ENCODE peak calls at places on chromosomes 5 and 9, in five cellular contexts. One of them, this sample, is unnamed.

GRCh38 chr5:41517909-41518308 is 7.5 kb upstream of the PLCXD3 start:
- DNase-seq in HepG2: no peak
- DNase-seq in K562: no peak
- DNase-seq in SK-N-SH: no peak
- DNase-seq in IMR-90: peak
- DNase-seq in this sample: no peak

GRCh38 chr9:122444366-122444765 is 33.4 kb downstream of the OR1J1 start:
- DNase-seq in K562: no peak
- DNase-seq in HepG2: no peak
- DNase-seq in IMR-90: peak
- DNase-seq in SK-N-SH: no peak
- DNase-seq in this sample: no peak

GRCh38 chr9:92664394-92665152 is 5.4 kb downstream of the IPPK start:
- DNase-seq in SK-N-SH: no peak
- DNase-seq in HepG2: no peak
- DNase-seq in IMR-90: peak
- DNase-seq in K562: no peak
- DNase-seq in this sample: no peak

GRCh38 chr5:135437796-135438560 is 9.2 kb downstream of the DCANP1 start:
- DNase-seq in HepG2: peak
- DNase-seq in IMR-90: peak
- DNase-seq in SK-N-SH: no peak
- DNase-seq in K562: peak
- DNase-seq in this sample: no peak

GRCh38 chr5:140303987-140304386 is 1.1 kb upstream of the PFDN1 start:
- DNase-seq in SK-N-SH: no peak
- DNase-seq in HepG2: no peak
- DNase-seq in IMR-90: no peak
- DNase-seq in K562: no peak
- DNase-seq in this sample: no peak

GRCh38 chr9:115636596-115636995 is 517.0 kb upstream of the PAPPA start:
- DNase-seq in SK-N-SH: no peak
- DNase-seq in HepG2: no peak
- DNase-seq in IMR-90: no peak
- DNase-seq in K562: no peak
- DNase-seq in this sample: no peak

GRCh38 chr5:138438724-138439536 is at the start of gene REEP2:
- DNase-seq in SK-N-SH: peak
- DNase-seq in K562: peak
- DNase-seq in IMR-90: peak
- DNase-seq in HepG2: no peak
- DNase-seq in this sample: peak

GRCh38 chr5:105506692-105507277 is 1944.2 kb upstream of the NUDT12 start:
- DNase-seq in K562: no peak
- DNase-seq in HepG2: peak
- DNase-seq in SK-N-SH: no peak
- DNase-seq in IMR-90: peak
- DNase-seq in this sample: peak

GRCh38 chr9:19049872-19050636 is 827 bp downstream of the RRAGA start:
- DNase-seq in HepG2: no peak
- DNase-seq in SK-N-SH: peak
- DNase-seq in K562: peak
- DNase-seq in IMR-90: peak
- DNase-seq in this sample: no peak

GRCh38 chr5:54676466-54676865 is 158.9 kb downstream of the SNX18 start:
- DNase-seq in IMR-90: peak
- DNase-seq in K562: no peak
- DNase-seq in SK-N-SH: no peak
- DNase-seq in HepG2: no peak
- DNase-seq in this sample: no peak

GRCh38 chr5:76084496-76085285 is 1.5 kb downstream of the SV2C start:
- DNase-seq in SK-N-SH: peak
- DNase-seq in IMR-90: no peak
- DNase-seq in HepG2: no peak
- DNase-seq in K562: peak
- DNase-seq in this sample: no peak

GRCh38 chr5:160751297-160751696 is 100.7 kb downstream of the ATP10B start:
- DNase-seq in HepG2: no peak
- DNase-seq in IMR-90: no peak
- DNase-seq in K562: no peak
- DNase-seq in SK-N-SH: no peak
- DNase-seq in this sample: no peak

GRCh38 chr5:160250226-160250625 is 20.9 kb downstream of the FABP6 start:
- DNase-seq in SK-N-SH: peak
- DNase-seq in HepG2: no peak
- DNase-seq in K562: no peak
- DNase-seq in IMR-90: no peak
- DNase-seq in this sample: no peak

GRCh38 chr9:111603041-111603440 is 3.6 kb upstream of the PTGR1 start:
- DNase-seq in HepG2: no peak
- DNase-seq in IMR-90: no peak
- DNase-seq in K562: no peak
- DNase-seq in SK-N-SH: no peak
- DNase-seq in this sample: no peak

GRCh38 chr5:112420111-112420864 is 1.2 kb upstream of the EPB41L4A start:
- DNase-seq in K562: peak
- DNase-seq in IMR-90: peak
- DNase-seq in SK-N-SH: peak
- DNase-seq in HepG2: peak
- DNase-seq in this sample: peak

GRCh38 chr5:98989723-98990122 is 60.9 kb upstream of the CHD1 start:
- DNase-seq in SK-N-SH: no peak
- DNase-seq in K562: no peak
- DNase-seq in IMR-90: no peak
- DNase-seq in HepG2: no peak
- DNase-seq in this sample: no peak

GRCh38 chr5:93874080-93874479 is 132.7 kb upstream of the POU5F2 start:
- DNase-seq in K562: no peak
- DNase-seq in SK-N-SH: no peak
- DNase-seq in HepG2: no peak
- DNase-seq in IMR-90: peak
- DNase-seq in this sample: no peak

GRCh38 chr5:31113101-31113500 is 80.4 kb upstream of the CDH6 start:
- DNase-seq in HepG2: no peak
- DNase-seq in IMR-90: peak
- DNase-seq in SK-N-SH: no peak
- DNase-seq in K562: no peak
- DNase-seq in this sample: no peak

GRCh38 chr9:125889122-125889523 is 141.9 kb downstream of the PBX3 start:
- DNase-seq in K562: no peak
- DNase-seq in SK-N-SH: peak
- DNase-seq in IMR-90: peak
- DNase-seq in HepG2: no peak
- DNase-seq in this sample: no peak

GRCh38 chr9:75998107-75998780 is 107.8 kb downstream of the PCSK5 start:
- DNase-seq in HepG2: no peak
- DNase-seq in K562: no peak
- DNase-seq in SK-N-SH: no peak
- DNase-seq in IMR-90: no peak
- DNase-seq in this sample: no peak

GRCh38 chr9:33445389-33445881 is 2.0 kb downstream of the AQP3 start:
- DNase-seq in K562: no peak
- DNase-seq in IMR-90: no peak
- DNase-seq in HepG2: no peak
- DNase-seq in SK-N-SH: no peak
- DNase-seq in this sample: no peak

GRCh38 chr5:175378444-175379028 is 65.4 kb downstream of the DRD1 start:
- DNase-seq in K562: no peak
- DNase-seq in IMR-90: peak
- DNase-seq in SK-N-SH: no peak
- DNase-seq in HepG2: no peak
- DNase-seq in this sample: peak

GRCh38 chr9:116859763-116860162 is 172.7 kb downstream of the TRIM32 start:
- DNase-seq in SK-N-SH: no peak
- DNase-seq in IMR-90: no peak
- DNase-seq in HepG2: no peak
- DNase-seq in K562: no peak
- DNase-seq in this sample: no peak

GRCh38 chr5:147661576-147661975 is 121.0 kb downstream of the JAKMIP2 start:
- DNase-seq in HepG2: no peak
- DNase-seq in IMR-90: no peak
- DNase-seq in SK-N-SH: no peak
- DNase-seq in K562: no peak
- DNase-seq in this sample: no peak

GRCh38 chr5:91122663-91123062 is 260.5 kb downstream of the ARRDC3 start:
- DNase-seq in K562: no peak
- DNase-seq in IMR-90: no peak
- DNase-seq in SK-N-SH: no peak
- DNase-seq in HepG2: no peak
- DNase-seq in this sample: no peak

GRCh38 chr9:131578778-131579504 is 33.6 kb downstream of the PRRT1B start:
- DNase-seq in K562: no peak
- DNase-seq in HepG2: no peak
- DNase-seq in IMR-90: no peak
- DNase-seq in SK-N-SH: peak
- DNase-seq in this sample: no peak

GRCh38 chr9:108489567-108489966 is 366.2 kb downstream of the ACTL7B start:
- DNase-seq in IMR-90: no peak
- DNase-seq in K562: no peak
- DNase-seq in SK-N-SH: no peak
- DNase-seq in HepG2: no peak
- DNase-seq in this sample: no peak

GRCh38 chr9:3956081-3956701 is 343.7 kb downstream of the GLIS3 start:
- DNase-seq in K562: no peak
- DNase-seq in IMR-90: peak
- DNase-seq in SK-N-SH: no peak
- DNase-seq in HepG2: no peak
- DNase-seq in this sample: no peak

GRCh38 chr9:109182940-109183798 is 16.1 kb upstream of the FRRS1L start:
- DNase-seq in HepG2: peak
- DNase-seq in IMR-90: peak
- DNase-seq in K562: peak
- DNase-seq in SK-N-SH: peak
- DNase-seq in this sample: peak

GRCh38 chr5:16454686-16455085 is 10.9 kb downstream of the ZNF622 start:
- DNase-seq in K562: peak
- DNase-seq in IMR-90: no peak
- DNase-seq in SK-N-SH: no peak
- DNase-seq in HepG2: no peak
- DNase-seq in this sample: no peak

GRCh38 chr5:1383344-1383743 is 38.4 kb upstream of the CLPTM1L start:
- DNase-seq in HepG2: no peak
- DNase-seq in IMR-90: no peak
- DNase-seq in K562: no peak
- DNase-seq in SK-N-SH: no peak
- DNase-seq in this sample: no peak

GRCh38 chr9:127783111-127783621 is 2.7 kb upstream of the CDK9 start:
- DNase-seq in K562: no peak
- DNase-seq in IMR-90: no peak
- DNase-seq in SK-N-SH: no peak
- DNase-seq in HepG2: no peak
- DNase-seq in this sample: no peak

DNA sequence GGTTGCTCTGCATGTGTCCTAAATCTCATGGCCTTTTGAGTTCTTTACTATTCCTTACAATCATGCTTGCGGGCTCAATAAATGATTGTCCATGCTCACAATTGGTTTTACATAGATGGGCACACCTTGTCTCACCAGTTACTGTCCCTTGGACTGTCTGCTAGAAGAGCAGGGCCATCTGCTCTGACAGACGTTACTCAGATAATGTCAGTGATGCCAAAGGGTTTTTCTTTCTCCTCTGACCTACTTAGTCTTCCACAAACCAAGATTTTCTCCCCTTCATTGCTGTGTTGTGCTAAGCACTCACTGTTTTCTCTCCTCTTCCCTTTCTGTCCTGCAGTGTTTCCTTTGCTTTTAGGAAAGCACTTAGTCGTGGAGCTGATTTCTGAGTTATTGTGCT is 562.3 kb downstream of the KIF4B start:
- DNase-seq in SK-N-SH: peak
- DNase-seq in K562: no peak
- DNase-seq in IMR-90: no peak
- DNase-seq in HepG2: no peak
- DNase-seq in this sample: no peak
- TF ChIP-seq RFX5 in SK-N-SH: no peak
- TF ChIP-seq RFX5 in K562: no peak
- TF ChIP-seq RFX5 in IMR-90: no peak
- TF ChIP-seq RFX5 in HepG2: no peak
- TF ChIP-seq RFX5 in this sample: no peak

GRCh38 chr5:10567781-10568321 is 4.0 kb downstream of the ANKRD33B start:
- DNase-seq in SK-N-SH: no peak
- DNase-seq in HepG2: no peak
- DNase-seq in K562: no peak
- DNase-seq in IMR-90: peak
- DNase-seq in this sample: no peak
- TF ChIP-seq RFX5 in SK-N-SH: no peak
- TF ChIP-seq RFX5 in HepG2: no peak
- TF ChIP-seq RFX5 in K562: no peak
- TF ChIP-seq RFX5 in IMR-90: no peak
- TF ChIP-seq RFX5 in this sample: no peak

DNA sequence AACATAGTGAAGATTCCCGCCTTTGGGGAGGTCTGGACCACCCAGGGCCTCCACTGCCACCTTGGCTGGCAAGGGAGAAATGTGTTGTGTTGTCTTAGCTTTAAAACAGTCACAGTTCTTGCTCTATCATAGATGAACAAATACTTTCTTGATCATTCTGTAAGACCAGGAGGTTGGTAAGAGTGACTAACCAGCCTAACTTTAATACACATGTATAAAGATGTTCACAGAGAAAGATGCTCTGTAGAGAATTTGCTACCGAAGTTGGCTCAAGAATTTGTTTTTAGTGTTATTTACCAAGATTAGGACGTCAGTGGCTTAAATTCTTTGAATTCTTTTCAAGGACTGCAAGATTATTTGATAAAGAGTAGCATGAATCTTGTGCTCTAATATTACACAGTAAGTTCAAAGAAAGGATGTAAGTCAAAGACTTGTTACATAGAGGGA is 28.4 kb downstream of the GLRX start:
- DNase-seq in K562: no peak
- DNase-seq in SK-N-SH: no peak
- DNase-seq in IMR-90: peak
- DNase-seq in HepG2: no peak
- DNase-seq in this sample: peak
- TF ChIP-seq RFX5 in K562: no peak
- TF ChIP-seq RFX5 in SK-N-SH: no peak
- TF ChIP-seq RFX5 in IMR-90: no peak
- TF ChIP-seq RFX5 in HepG2: no peak
- TF ChIP-seq RFX5 in this sample: no peak

GRCh38 chr5:77128411-77129061 is 41.5 kb upstream of the ZBED3 start:
- DNase-seq in SK-N-SH: no peak
- DNase-seq in K562: no peak
- DNase-seq in HepG2: no peak
- DNase-seq in IMR-90: no peak
- DNase-seq in this sample: no peak

GRCh38 chr5:77133061-77133758 is 46.1 kb upstream of the ZBED3 start:
- DNase-seq in HepG2: peak
- DNase-seq in K562: no peak
- DNase-seq in IMR-90: peak
- DNase-seq in SK-N-SH: no peak
- DNase-seq in this sample: peak

DNA sequence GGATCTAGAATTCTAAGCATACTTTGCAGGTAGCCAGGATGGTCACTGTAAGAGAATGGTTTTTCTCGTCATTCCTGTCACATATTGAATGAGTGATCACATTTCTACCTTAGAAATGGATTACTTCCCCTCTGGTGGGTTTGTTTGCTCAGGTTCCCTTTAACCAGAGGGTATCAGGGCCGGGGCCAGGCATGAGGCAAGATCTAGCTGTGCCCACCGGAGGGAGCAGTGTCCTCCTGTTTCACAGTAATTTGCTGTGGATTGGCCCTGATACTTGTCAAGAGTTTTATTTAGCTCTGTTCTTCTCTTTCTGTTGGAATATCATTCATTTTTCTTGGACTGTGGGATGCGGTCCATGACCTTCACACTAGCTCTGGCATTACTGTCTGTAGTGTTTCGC is 42.3 kb upstream of the ZBED3 start:
- DNase-seq in K562: no peak
- DNase-seq in SK-N-SH: peak
- DNase-seq in IMR-90: peak
- DNase-seq in HepG2: peak
- DNase-seq in this sample: peak
- TF ChIP-seq RFX5 in K562: no peak
- TF ChIP-seq RFX5 in SK-N-SH: no peak
- TF ChIP-seq RFX5 in IMR-90: no peak
- TF ChIP-seq RFX5 in HepG2: no peak
- TF ChIP-seq RFX5 in this sample: no peak

This sample was measured in A549.